ENCODE peak calls at places on chromosomes 2 and 18, in four cellular contexts. P is colonic mucosa, F is kidney, T is lower leg skin. W is an unnamed sample.

GRCh38 chr2:241933175-241933911 is 63.8 kb downstream of the RTP5 start:
- DNase-seq in P (peak), F (no peak), T (peak), W (peak)

GRCh38 chr2:68901199-68901515 is 30.0 kb upstream of the BMP10 start:
- DNase-seq in T (no peak), P (no peak), F (no peak), W (no peak)

GRCh38 chr2:53969285-53970094 is 1.3 kb downstream of the PSME4 start:
- DNase-seq in P (peak), T (no peak), F (no peak), W (peak)

GRCh38 chr2:2014251-2014761 is 270.0 kb upstream of the PXDN start:
- DNase-seq in F (no peak), T (peak), P (no peak), W (peak)

GRCh38 chr2:7867858-7868257 is 814.0 kb upstream of the ID2 start:
- DNase-seq in T (no peak), P (no peak), F (no peak), W (no peak)

GRCh38 chr2:157194097-157194688 is 63.3 kb upstream of the GALNT5 start:
- DNase-seq in F (no peak), T (no peak), P (no peak), W (peak)

GRCh38 chr2:28997237-28997846 is 16.2 kb downstream of the TOGARAM2 start:
- DNase-seq in P (no peak), T (no peak), F (peak), W (no peak)

GRCh38 chr2:88201811-88202169 is 31.6 kb downstream of the THNSL2 start:
- DNase-seq in T (peak), F (no peak), P (no peak), W (no peak)

GRCh38 chr2:86704482-86704971 is 15.6 kb upstream of the RMND5A start:
- DNase-seq in T (no peak), P (peak), F (no peak), W (peak)

GRCh38 chr2:228592925-228593324 is 411.4 kb upstream of the SPHKAP start:
- DNase-seq in T (no peak), F (no peak), P (no peak), W (no peak)

GRCh38 chr2:238157506-238158017 is 1.2 kb upstream of the ERFE start:
- DNase-seq in T (no peak), P (no peak), F (peak), W (no peak)
- H3K4me3 ChIP-seq in T (no peak), P (no peak), F (no peak), W (no peak)

DNA sequence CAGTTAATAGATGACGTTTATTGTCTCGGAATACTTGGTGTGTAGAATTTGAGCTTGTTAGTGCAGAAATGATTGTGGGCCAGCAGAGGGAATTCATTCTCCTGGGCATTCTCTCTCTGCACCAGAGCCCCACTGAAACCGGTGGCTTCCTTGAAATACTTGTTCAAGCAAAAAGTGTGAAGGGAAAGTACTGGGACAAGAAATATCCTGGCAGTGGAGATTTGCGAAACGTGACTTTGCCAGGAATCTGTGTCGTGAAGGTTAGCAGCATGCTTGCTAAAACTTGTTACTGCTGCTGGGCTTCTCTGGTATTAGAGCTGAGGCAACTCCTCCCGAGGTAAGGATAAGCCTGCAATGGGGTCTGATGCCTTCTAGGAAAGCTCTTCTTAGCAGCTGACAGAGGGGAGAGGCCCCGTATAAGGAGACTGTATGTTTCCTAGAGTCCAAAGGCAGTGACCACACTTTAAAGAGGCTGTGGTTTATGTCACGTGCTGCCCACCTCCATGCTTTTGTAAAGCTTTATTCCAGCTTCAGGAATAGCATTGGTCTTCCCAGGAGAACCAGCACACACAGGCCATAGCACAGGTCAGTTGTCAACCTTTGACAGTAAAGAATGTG is 2.1 kb downstream of the ITGA6 start:
- DNase-seq in F (no peak), P (no peak), T (no peak), W (no peak)
- H3K4me3 ChIP-seq in F (peak), P (peak), T (peak), W (no peak)

DNA sequence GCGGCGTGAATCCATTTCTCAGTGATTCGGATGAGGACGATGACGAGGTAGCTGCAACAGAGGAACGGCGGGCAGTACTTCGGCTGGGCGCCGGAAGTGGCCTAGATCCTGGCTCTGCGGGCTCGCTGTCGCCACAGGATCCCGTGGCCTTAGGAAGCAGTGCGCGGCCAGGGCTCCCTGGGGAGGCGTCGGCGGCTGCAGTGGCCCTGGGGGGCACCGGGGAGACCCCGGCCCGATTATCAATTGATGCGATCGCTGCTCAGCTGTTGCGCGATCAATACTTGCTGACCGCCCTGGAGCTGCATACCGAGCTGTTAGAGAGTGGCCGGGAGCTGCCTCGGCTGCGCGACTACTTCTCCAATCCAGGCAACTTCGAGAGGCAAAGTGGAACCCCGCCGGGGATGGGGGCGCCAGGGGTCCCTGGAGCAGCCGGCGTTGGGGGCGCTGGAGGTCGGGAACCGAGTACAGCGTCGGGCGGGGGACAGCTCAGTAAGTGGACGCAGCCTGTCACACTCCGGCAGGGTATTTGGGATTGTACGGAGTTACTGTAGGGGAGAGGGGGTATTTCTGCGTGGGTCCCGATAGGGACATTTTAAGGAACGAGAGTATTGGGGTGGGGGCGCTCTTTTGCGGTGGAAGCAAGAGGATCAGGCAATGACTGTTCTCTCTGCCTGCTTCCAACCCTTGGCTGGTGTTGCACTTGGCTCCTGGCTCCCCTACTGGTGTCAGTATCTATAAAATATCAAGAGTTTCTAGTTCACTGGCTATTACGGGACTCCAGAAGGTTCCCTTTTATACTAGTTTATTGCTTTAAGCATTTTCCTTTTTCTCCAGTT is 706 bp downstream of the RELCH start:
- DNase-seq in F (no peak), P (peak), T (peak), W (no peak)
- H3K4me3 ChIP-seq in F (peak), P (peak), T (peak), W (peak)

GRCh38 chr2:172826522-172826921 is 90.9 kb downstream of the RAPGEF4 start:
- DNase-seq in T (no peak), P (no peak), F (no peak), W (no peak)
- H3K4me3 ChIP-seq in T (no peak), P (no peak), F (no peak), W (no peak)

DNA sequence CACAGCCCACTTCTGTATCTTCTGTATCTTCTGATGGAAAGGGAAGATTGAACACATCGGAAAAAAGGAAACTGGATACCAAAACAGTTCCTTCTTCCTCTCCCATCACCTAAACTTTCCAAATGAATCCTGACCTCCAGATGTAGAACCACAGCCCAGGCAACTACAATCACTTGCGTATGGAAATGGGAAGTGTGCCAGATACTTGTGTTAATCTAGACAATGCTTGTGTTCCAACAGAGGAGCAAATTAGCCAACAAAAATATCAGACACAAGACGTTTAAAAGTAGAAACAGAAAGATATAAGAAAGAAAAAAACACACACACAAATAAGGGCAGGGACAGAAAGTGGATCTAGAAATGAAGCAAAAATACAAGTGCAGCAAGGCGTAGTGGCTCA is 31.4 kb upstream of the DUSP2 start:
- DNase-seq in T (no peak), P (no peak), F (no peak), W (no peak)
- H3K4me3 ChIP-seq in T (no peak), P (no peak), F (no peak), W (no peak)

GRCh38 chr18:51654441-51655326 is 457.2 kb upstream of the MEX3C start:
- DNase-seq in F (no peak), P (no peak), T (no peak), W (no peak)
- H3K4me3 ChIP-seq in F (no peak), P (no peak), T (no peak), W (no peak)

DNA sequence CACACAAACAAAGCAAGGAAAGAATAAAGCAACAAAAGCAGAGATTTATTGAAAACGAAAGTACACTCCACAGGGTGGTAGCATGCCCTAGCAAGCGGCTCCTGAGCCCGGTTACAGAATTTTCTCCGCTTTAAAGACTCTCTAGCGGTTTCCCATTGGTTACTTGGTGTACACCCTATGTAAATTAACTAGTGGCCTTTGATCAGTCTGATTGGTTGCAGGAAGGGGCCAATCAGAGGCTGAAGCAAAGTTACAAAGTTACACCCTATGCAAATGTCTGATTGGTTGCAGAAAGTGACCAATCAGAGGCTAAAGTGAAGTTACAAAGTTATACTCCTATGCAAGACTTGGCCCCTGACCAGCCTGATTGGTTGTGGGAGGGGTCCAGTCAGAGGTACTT is 242.9 kb downstream of the LDLRAD4 start:
- DNase-seq in F (no peak), T (no peak), P (no peak), W (no peak)
- H3K4me3 ChIP-seq in F (no peak), T (no peak), P (no peak), W (no peak)

W was measured in AG09309.